ENCODE peak calls at places on chromosomes 3 and 15, in five cellular contexts. One of them, this sample, is unnamed.

GRCh38 chr15:75024102-75024636 is 779 bp downstream of the PPCDC start:
- DNase-seq in WTC11: no peak
- DNase-seq in K562: no peak
- DNase-seq in GM12878: no peak
- DNase-seq in HepG2: no peak
- DNase-seq in this sample: no peak

GRCh38 chr15:44347495-44347894 is 59.0 kb downstream of the GOLM2 start:
- DNase-seq in WTC11: no peak
- DNase-seq in K562: no peak
- DNase-seq in HepG2: no peak
- DNase-seq in GM12878: no peak
- DNase-seq in this sample: no peak

GRCh38 chr3:71662056-71662455 is 63.1 kb downstream of the EIF4E3 start:
- DNase-seq in WTC11: no peak
- DNase-seq in GM12878: no peak
- DNase-seq in K562: no peak
- DNase-seq in HepG2: no peak
- DNase-seq in this sample: no peak

GRCh38 chr3:157176108-157176507 is 16.2 kb upstream of the CCNL1 start:
- DNase-seq in HepG2: no peak
- DNase-seq in WTC11: no peak
- DNase-seq in GM12878: no peak
- DNase-seq in K562: no peak
- DNase-seq in this sample: no peak

GRCh38 chr3:56303508-56303907 is 164.8 kb downstream of the ERC2 start:
- DNase-seq in GM12878: peak
- DNase-seq in K562: peak
- DNase-seq in HepG2: peak
- DNase-seq in WTC11: peak
- DNase-seq in this sample: peak

GRCh38 chr3:73719413-73719831 is 94.7 kb upstream of the PDZRN3 start:
- DNase-seq in GM12878: no peak
- DNase-seq in K562: no peak
- DNase-seq in WTC11: no peak
- DNase-seq in HepG2: no peak
- DNase-seq in this sample: no peak

GRCh38 chr3:63908776-63909175 is 3.4 kb downstream of the SCAANT1 start:
- DNase-seq in GM12878: no peak
- DNase-seq in K562: no peak
- DNase-seq in WTC11: no peak
- DNase-seq in HepG2: no peak
- DNase-seq in this sample: no peak

GRCh38 chr3:138351916-138352555 is 3.7 kb downstream of the MRAS start:
- DNase-seq in K562: no peak
- DNase-seq in WTC11: no peak
- DNase-seq in GM12878: no peak
- DNase-seq in HepG2: no peak
- DNase-seq in this sample: no peak

GRCh38 chr3:183487046-183487445 is 58.6 kb upstream of the MCF2L2 start:
- DNase-seq in HepG2: no peak
- DNase-seq in K562: no peak
- DNase-seq in WTC11: no peak
- DNase-seq in GM12878: no peak
- DNase-seq in this sample: no peak

GRCh38 chr15:87604857-87605446 is 651.6 kb downstream of the NTRK3 start:
- DNase-seq in HepG2: no peak
- DNase-seq in GM12878: no peak
- DNase-seq in K562: peak
- DNase-seq in WTC11: peak
- DNase-seq in this sample: no peak

GRCh38 chr3:42730706-42731420 is 28.3 kb upstream of the HHATL start:
- DNase-seq in GM12878: no peak
- DNase-seq in K562: no peak
- DNase-seq in HepG2: no peak
- DNase-seq in WTC11: no peak
- DNase-seq in this sample: no peak

GRCh38 chr3:123459867-123460266 is 11.0 kb upstream of the ADCY5 start:
- DNase-seq in K562: no peak
- DNase-seq in WTC11: no peak
- DNase-seq in HepG2: no peak
- DNase-seq in GM12878: no peak
- DNase-seq in this sample: no peak

GRCh38 chr3:188516515-188516914 is 362.6 kb downstream of the LPP start:
- DNase-seq in K562: no peak
- DNase-seq in HepG2: no peak
- DNase-seq in GM12878: no peak
- DNase-seq in WTC11: no peak
- DNase-seq in this sample: no peak

GRCh38 chr3:122101646-122102045 is 46.5 kb downstream of the CD86 start:
- DNase-seq in WTC11: no peak
- DNase-seq in K562: no peak
- DNase-seq in GM12878: peak
- DNase-seq in HepG2: peak
- DNase-seq in this sample: no peak

GRCh38 chr15:98649996-98650870 is 1.9 kb downstream of the IGF1R start:
- DNase-seq in HepG2: peak
- DNase-seq in K562: no peak
- DNase-seq in WTC11: no peak
- DNase-seq in GM12878: no peak
- DNase-seq in this sample: no peak

GRCh38 chr15:40498891-40499290 is 28.1 kb downstream of the CHST14 start:
- DNase-seq in HepG2: no peak
- DNase-seq in GM12878: no peak
- DNase-seq in K562: no peak
- DNase-seq in WTC11: no peak
- DNase-seq in this sample: no peak

GRCh38 chr15:64305261-64305660 is 50.7 kb downstream of the CSNK1G1 start:
- DNase-seq in HepG2: no peak
- DNase-seq in K562: no peak
- DNase-seq in GM12878: no peak
- DNase-seq in WTC11: no peak
- DNase-seq in this sample: no peak

GRCh38 chr3:117681619-117682018 is 972.0 kb downstream of the TUSC7 start:
- DNase-seq in HepG2: no peak
- DNase-seq in GM12878: no peak
- DNase-seq in K562: no peak
- DNase-seq in WTC11: no peak
- DNase-seq in this sample: no peak

GRCh38 chr3:38960042-38960622 is 91.6 kb downstream of the SCN11A start:
- DNase-seq in WTC11: no peak
- DNase-seq in HepG2: no peak
- DNase-seq in K562: no peak
- DNase-seq in GM12878: no peak
- DNase-seq in this sample: no peak

GRCh38 chr3:58356054-58356453 is 23.4 kb downstream of the PXK start:
- DNase-seq in WTC11: no peak
- DNase-seq in GM12878: no peak
- DNase-seq in HepG2: no peak
- DNase-seq in K562: no peak
- DNase-seq in this sample: no peak

GRCh38 chr15:38867556-38867955 is 302.9 kb upstream of the RASGRP1 start:
- DNase-seq in GM12878: no peak
- DNase-seq in HepG2: no peak
- DNase-seq in WTC11: no peak
- DNase-seq in K562: no peak
- DNase-seq in this sample: no peak

GRCh38 chr3:29239377-29239776 is 41.5 kb upstream of the RBMS3 start:
- DNase-seq in HepG2: no peak
- DNase-seq in WTC11: no peak
- DNase-seq in K562: no peak
- DNase-seq in GM12878: no peak
- DNase-seq in this sample: no peak

GRCh38 chr3:64520334-64520733 is 167.5 kb downstream of the ADAMTS9 start:
- DNase-seq in K562: no peak
- DNase-seq in HepG2: no peak
- DNase-seq in GM12878: no peak
- DNase-seq in WTC11: no peak
- DNase-seq in this sample: no peak

GRCh38 chr3:188437921-188438320 is 284.0 kb downstream of the LPP start:
- DNase-seq in HepG2: no peak
- DNase-seq in WTC11: no peak
- DNase-seq in K562: no peak
- DNase-seq in GM12878: no peak
- DNase-seq in this sample: no peak

GRCh38 chr15:98513428-98513991 is 134.8 kb upstream of the IGF1R start:
- DNase-seq in HepG2: no peak
- DNase-seq in GM12878: no peak
- DNase-seq in K562: no peak
- DNase-seq in WTC11: no peak
- DNase-seq in this sample: no peak

GRCh38 chr3:173976281-173976680 is 578.7 kb downstream of the NLGN1 start:
- DNase-seq in GM12878: no peak
- DNase-seq in HepG2: no peak
- DNase-seq in K562: no peak
- DNase-seq in WTC11: no peak
- DNase-seq in this sample: no peak

GRCh38 chr3:76152028-76152427 is 366.7 kb upstream of the ZNF717 start:
- DNase-seq in WTC11: no peak
- DNase-seq in GM12878: no peak
- DNase-seq in HepG2: no peak
- DNase-seq in K562: no peak
- DNase-seq in this sample: no peak

GRCh38 chr3:196287405-196288140 is at the start of gene PCYT1A:
- DNase-seq in WTC11: peak
- DNase-seq in GM12878: peak
- DNase-seq in HepG2: peak
- DNase-seq in K562: peak
- DNase-seq in this sample: peak

GRCh38 chr3:196281962-196282361 is 5.6 kb downstream of the PCYT1A start:
- DNase-seq in WTC11: no peak
- DNase-seq in GM12878: no peak
- DNase-seq in K562: no peak
- DNase-seq in HepG2: no peak
- DNase-seq in this sample: no peak

GRCh38 chr3:196287066-196287404 is 491 bp downstream of the PCYT1A start:
- DNase-seq in WTC11: no peak
- DNase-seq in HepG2: no peak
- DNase-seq in GM12878: no peak
- DNase-seq in K562: no peak
- DNase-seq in this sample: no peak

GRCh38 chr3:196280689-196281463 is 6.7 kb downstream of the PCYT1A start:
- DNase-seq in HepG2: no peak
- DNase-seq in GM12878: no peak
- DNase-seq in WTC11: no peak
- DNase-seq in K562: no peak
- DNase-seq in this sample: no peak

GRCh38 chr3:196284396-196284795 is 3.1 kb downstream of the PCYT1A start:
- DNase-seq in K562: no peak
- DNase-seq in GM12878: no peak
- DNase-seq in WTC11: no peak
- DNase-seq in HepG2: no peak
- DNase-seq in this sample: no peak
- TF ChIP-seq ATF2 in K562: no peak
- TF ChIP-seq ATF2 in GM12878: no peak
- TF ChIP-seq ATF2 in WTC11: no peak
- TF ChIP-seq ATF2 in HepG2: no peak
- TF ChIP-seq ATF2 in this sample: no peak

GRCh38 chr15:32869814-32870213 is 152.0 kb downstream of the GREM1 start:
- DNase-seq in GM12878: no peak
- DNase-seq in K562: no peak
- DNase-seq in WTC11: no peak
- DNase-seq in HepG2: no peak
- DNase-seq in this sample: no peak

GRCh38 chr15:32870240-32871033 is 152.6 kb downstream of the GREM1 start:
- DNase-seq in K562: peak
- DNase-seq in GM12878: peak
- DNase-seq in WTC11: no peak
- DNase-seq in HepG2: no peak
- DNase-seq in this sample: no peak

GRCh38 chr15:32873292-32874114 is 155.7 kb downstream of the GREM1 start:
- DNase-seq in HepG2: no peak
- DNase-seq in K562: no peak
- DNase-seq in GM12878: no peak
- DNase-seq in WTC11: no peak
- DNase-seq in this sample: no peak

GRCh38 chr15:32871887-32872286 is 154.1 kb downstream of the GREM1 start:
- DNase-seq in GM12878: no peak
- DNase-seq in K562: no peak
- DNase-seq in WTC11: no peak
- DNase-seq in HepG2: no peak
- DNase-seq in this sample: no peak

DNA sequence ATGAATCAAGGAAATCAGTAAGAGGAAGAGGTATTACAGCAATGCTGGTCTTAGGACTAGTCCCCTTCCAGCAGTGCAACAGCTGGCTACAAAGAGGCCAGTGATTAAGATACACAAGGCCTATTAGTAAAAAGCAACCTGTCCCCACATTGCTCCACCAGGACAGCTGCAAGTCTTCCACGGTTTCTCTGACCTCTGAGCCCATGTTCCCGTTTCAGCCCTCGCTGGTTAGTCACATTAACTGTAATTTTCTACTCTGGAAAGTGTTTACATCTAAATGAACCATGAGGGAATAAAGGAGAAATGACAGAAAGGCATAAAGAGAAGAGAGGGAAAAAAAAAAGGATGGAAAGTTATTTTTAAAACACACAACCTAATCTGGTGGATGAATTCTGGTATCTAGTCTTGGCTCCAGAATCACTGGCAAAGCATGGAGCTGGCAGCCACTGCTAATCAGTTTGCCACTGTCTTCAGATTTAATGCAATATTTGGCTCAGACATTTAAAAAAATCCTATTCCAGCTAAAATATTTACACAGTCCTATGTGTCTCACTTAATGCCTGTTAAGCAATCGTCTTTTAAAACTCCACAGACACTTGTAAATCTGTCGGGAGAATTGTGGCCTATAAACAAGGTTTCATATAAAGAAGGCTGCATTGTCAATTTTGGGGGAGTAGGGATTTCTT is 154.9 kb downstream of the GREM1 start:
- DNase-seq in K562: no peak
- DNase-seq in GM12878: no peak
- DNase-seq in HepG2: no peak
- DNase-seq in WTC11: no peak
- DNase-seq in this sample: no peak
- TF ChIP-seq ATF2 in K562: no peak
- TF ChIP-seq ATF2 in GM12878: no peak
- TF ChIP-seq ATF2 in HepG2: no peak
- TF ChIP-seq ATF2 in WTC11: no peak
- TF ChIP-seq ATF2 in this sample: no peak

DNA sequence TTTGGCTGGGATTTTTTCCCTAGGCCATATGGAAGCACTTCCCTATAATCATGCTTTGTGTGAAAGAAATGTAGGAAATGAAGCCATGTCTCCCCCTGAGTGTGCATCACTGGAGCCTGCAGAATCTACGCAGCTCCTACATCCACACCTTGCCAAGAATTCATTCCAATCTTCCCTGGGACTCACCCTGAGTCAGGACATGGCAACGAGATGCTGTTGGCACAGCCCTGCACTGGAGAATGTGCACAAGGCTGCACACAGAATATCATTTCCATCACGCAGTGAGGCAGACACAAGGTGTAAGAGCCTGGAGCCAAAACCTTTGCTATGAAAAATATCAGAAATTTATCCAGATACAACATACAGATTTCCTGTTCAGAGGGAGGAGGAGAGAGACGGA is 189.6 kb downstream of the ADAMTSL3 start:
- DNase-seq in GM12878: no peak
- DNase-seq in HepG2: no peak
- DNase-seq in WTC11: no peak
- DNase-seq in K562: no peak
- DNase-seq in this sample: no peak
- TF ChIP-seq ATF2 in GM12878: no peak
- TF ChIP-seq ATF2 in HepG2: no peak
- TF ChIP-seq ATF2 in WTC11: no peak
- TF ChIP-seq ATF2 in K562: no peak
- TF ChIP-seq ATF2 in this sample: no peak

GRCh38 chr3:48630407-48630806 is 4.9 kb downstream of the SLC26A6 start:
- DNase-seq in GM12878: no peak
- DNase-seq in HepG2: no peak
- DNase-seq in WTC11: no peak
- DNase-seq in K562: no peak
- DNase-seq in this sample: no peak
- TF ChIP-seq ATF2 in GM12878: no peak
- TF ChIP-seq ATF2 in HepG2: no peak
- TF ChIP-seq ATF2 in WTC11: no peak
- TF ChIP-seq ATF2 in K562: no peak
- TF ChIP-seq ATF2 in this sample: no peak